ENCODE peak calls at places on chromosomes 6 and 20, in seven cellular contexts. N is testis; H is suprapubic skin; Y is CD8-positive, alpha-beta memory T cell; A is breast epithelium; T is WERI-Rb-1; X is sigmoid colon. Z is an unnamed sample.

GRCh38 chr6:161377116-161377515 is 103.3 kb upstream of the AGPAT4 start:
- DNase-seq in X (no peak), N (no peak), T (no peak), H (no peak), Y (no peak), A (no peak), Z (no peak)

GRCh38 chr20:32681175-32682084 is 7.7 kb upstream of the C20orf203 start:
- DNase-seq in Y (no peak), A (no peak), X (no peak), N (no peak), T (peak), H (no peak), Z (no peak)

GRCh38 chr6:155419161-155419560 is 36.5 kb downstream of the NOX3 start:
- DNase-seq in A (no peak), H (no peak), X (no peak), N (no peak), Y (no peak), T (no peak), Z (no peak)

GRCh38 chr6:12288844-12289654 is 1.1 kb upstream of the EDN1 start:
- DNase-seq in H (no peak), Y (peak), N (peak), T (peak), X (no peak), A (peak), Z (peak)

GRCh38 chr6:164928366-164929154 is 380.8 kb downstream of the C6orf118 start:
- DNase-seq in H (no peak), Y (no peak), N (no peak), T (peak), A (no peak), X (no peak), Z (no peak)

GRCh38 chr6:56889492-56889891 is 65.4 kb upstream of the BEND6 start:
- DNase-seq in A (no peak), T (no peak), H (no peak), N (no peak), Y (no peak), X (no peak), Z (no peak)

GRCh38 chr20:54062812-54063280 is 7.5 kb downstream of the BCAS1 start:
- DNase-seq in A (no peak), N (no peak), X (no peak), H (no peak), T (no peak), Y (no peak), Z (no peak)

GRCh38 chr20:46951840-46952497 is 57.3 kb downstream of the EYA2 start:
- DNase-seq in H (no peak), Y (no peak), X (peak), N (no peak), T (no peak), A (no peak), Z (no peak)

GRCh38 chr6:137291441-137291840 is 72.3 kb upstream of the IFNGR1 start:
- DNase-seq in T (no peak), N (peak), Y (no peak), H (no peak), X (no peak), A (peak), Z (no peak)

GRCh38 chr6:23642849-23643248 is 483.2 kb upstream of the NRSN1 start:
- DNase-seq in A (no peak), N (no peak), X (no peak), H (no peak), Y (no peak), T (no peak), Z (no peak)

GRCh38 chr6:44676246-44676790 is 288.8 kb downstream of the CDC5L start:
- DNase-seq in X (no peak), H (no peak), Y (no peak), T (no peak), A (no peak), N (no peak), Z (no peak)

GRCh38 chr6:96611342-96611964 is 48.5 kb downstream of the FHL5 start:
- DNase-seq in T (peak), Y (no peak), A (no peak), H (no peak), X (no peak), N (no peak), Z (no peak)

GRCh38 chr20:63058696-63059335 is 52.1 kb upstream of the BHLHE23 start:
- DNase-seq in A (no peak), H (peak), X (peak), N (no peak), Y (no peak), T (no peak), Z (peak)

GRCh38 chr6:44780161-44780560 is 392.7 kb downstream of the CDC5L start:
- DNase-seq in A (no peak), X (no peak), N (no peak), H (no peak), Y (no peak), T (peak), Z (no peak)

GRCh38 chr6:22708469-22708868 is 139.1 kb downstream of the HDGFL1 start:
- DNase-seq in X (no peak), A (no peak), H (no peak), Y (no peak), T (no peak), N (no peak), Z (no peak)

GRCh38 chr20:50792708-50793574 is 1.9 kb upstream of the BCAS4 start:
- DNase-seq in A (no peak), T (no peak), X (no peak), Y (no peak), H (no peak), N (peak), Z (no peak)

GRCh38 chr20:50794846-50795634 is at the start of gene BCAS4:
- DNase-seq in H (no peak), N (peak), T (peak), A (peak), X (peak), Y (peak), Z (peak)

GRCh38 chr20:50790651-50791277 is 4.1 kb upstream of the BCAS4 start:
- DNase-seq in Y (peak), A (peak), X (peak), H (peak), T (peak), N (peak), Z (peak)

GRCh38 chr20:50797142-50797541 is 2.3 kb downstream of the BCAS4 start:
- DNase-seq in Y (no peak), X (peak), T (no peak), H (no peak), N (no peak), A (no peak), Z (no peak)

GRCh38 chr20:50794181-50794845 is 548 bp upstream of the BCAS4 start:
- DNase-seq in H (no peak), Y (peak), A (no peak), X (no peak), T (no peak), N (no peak), Z (no peak)
- H3K4me3 ChIP-seq in H (peak), Y (peak), A (no peak), X (peak), T (peak), N (peak), Z (peak)

DNA sequence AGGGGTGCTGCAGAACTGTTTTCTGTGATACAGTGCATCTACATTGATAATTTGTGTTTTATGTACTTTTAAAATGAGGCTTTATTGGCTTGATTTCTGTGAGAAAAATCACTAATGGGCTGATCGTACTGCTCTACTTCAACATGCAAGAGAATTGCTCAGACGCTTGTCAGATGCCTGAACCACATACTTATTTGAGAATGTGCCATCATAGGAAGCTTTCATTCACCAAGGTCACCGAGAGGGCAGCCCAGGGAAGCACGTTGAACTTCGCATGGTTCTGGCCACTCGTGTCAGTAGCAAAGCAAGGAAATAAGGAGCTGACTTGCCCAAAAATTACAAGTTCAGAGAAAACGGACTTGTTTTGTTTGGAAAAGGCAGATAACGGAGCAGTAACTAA is 168.5 kb upstream of the AKAP12 start:
- DNase-seq in H (no peak), N (peak), X (peak), T (no peak), A (no peak), Y (no peak), Z (no peak)
- H3K27ac ChIP-seq in H (peak), N (peak), X (peak), T (no peak), A (peak), Y (no peak), Z (peak)

DNA sequence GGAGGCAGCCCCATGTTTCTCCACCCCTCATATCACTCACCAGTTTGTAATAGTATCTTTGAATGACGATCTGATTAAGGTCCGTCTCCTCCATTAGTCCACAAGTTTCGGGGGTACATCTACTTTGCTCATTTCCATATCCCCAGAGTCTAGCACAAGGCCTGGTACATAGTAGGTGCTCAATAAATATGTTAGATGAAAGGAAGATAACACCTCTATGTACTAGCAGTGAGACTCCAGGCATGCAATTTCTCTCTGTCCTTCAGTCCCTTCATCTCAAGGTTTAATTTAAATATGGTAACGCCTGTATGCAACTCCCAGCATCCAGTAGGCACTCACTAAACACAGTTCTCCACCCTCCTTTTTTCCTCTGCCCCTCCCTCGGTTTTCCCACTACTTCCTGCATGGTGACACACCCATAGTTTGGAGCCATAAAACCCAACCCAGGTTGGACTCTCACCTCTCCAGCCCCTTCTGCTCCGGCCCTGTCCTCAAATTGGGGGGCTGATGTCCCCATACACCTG is 458 bp upstream of the HNF4A start:
- DNase-seq in H (no peak), Y (no peak), X (no peak), N (no peak), T (no peak), A (no peak), Z (no peak)
- H3K4me3 ChIP-seq in H (no peak), Y (no peak), X (no peak), N (no peak), T (no peak), A (no peak), Z (no peak)

DNA sequence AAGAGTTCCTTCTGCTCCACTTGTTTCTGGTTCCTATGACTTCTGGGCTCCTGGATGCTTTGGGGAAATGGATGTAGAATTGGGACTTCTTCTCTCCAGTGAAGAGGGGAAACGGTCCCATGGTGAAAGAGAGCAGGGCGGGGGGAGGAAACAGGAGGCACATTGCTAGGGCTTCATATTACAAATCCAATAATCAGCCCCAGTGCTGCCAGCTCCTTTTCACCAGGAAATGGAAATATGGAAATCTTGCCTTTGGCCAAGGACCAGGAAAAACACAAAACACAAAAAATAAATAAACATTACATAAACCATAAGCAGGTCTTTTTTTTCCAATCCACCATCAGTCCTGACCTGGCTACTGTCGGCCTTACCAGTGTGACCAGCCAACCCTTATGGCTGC is 1.8 kb downstream of the PI3 start:
- DNase-seq in T (no peak), H (no peak), Y (no peak), X (no peak), A (no peak), N (no peak), Z (no peak)
- H3K27ac ChIP-seq in T (no peak), H (no peak), Y (no peak), X (no peak), A (no peak), N (no peak), Z (no peak)

GRCh38 chr20:57259179-57260021 is 7.0 kb downstream of the BMP7 start:
- DNase-seq in A (no peak), N (no peak), H (no peak), T (peak), X (no peak), Y (no peak), Z (no peak)

GRCh38 chr20:57261488-57262243 is 4.8 kb downstream of the BMP7 start:
- DNase-seq in A (no peak), T (no peak), N (no peak), Y (no peak), X (no peak), H (no peak), Z (no peak)

GRCh38 chr20:57262244-57263126 is 4.0 kb downstream of the BMP7 start:
- DNase-seq in H (no peak), T (no peak), N (no peak), Y (no peak), X (no peak), A (no peak), Z (no peak)

GRCh38 chr20:57260959-57261357 is 5.5 kb downstream of the BMP7 start:
- DNase-seq in H (no peak), Y (no peak), X (no peak), A (no peak), N (no peak), T (no peak), Z (no peak)

DNA sequence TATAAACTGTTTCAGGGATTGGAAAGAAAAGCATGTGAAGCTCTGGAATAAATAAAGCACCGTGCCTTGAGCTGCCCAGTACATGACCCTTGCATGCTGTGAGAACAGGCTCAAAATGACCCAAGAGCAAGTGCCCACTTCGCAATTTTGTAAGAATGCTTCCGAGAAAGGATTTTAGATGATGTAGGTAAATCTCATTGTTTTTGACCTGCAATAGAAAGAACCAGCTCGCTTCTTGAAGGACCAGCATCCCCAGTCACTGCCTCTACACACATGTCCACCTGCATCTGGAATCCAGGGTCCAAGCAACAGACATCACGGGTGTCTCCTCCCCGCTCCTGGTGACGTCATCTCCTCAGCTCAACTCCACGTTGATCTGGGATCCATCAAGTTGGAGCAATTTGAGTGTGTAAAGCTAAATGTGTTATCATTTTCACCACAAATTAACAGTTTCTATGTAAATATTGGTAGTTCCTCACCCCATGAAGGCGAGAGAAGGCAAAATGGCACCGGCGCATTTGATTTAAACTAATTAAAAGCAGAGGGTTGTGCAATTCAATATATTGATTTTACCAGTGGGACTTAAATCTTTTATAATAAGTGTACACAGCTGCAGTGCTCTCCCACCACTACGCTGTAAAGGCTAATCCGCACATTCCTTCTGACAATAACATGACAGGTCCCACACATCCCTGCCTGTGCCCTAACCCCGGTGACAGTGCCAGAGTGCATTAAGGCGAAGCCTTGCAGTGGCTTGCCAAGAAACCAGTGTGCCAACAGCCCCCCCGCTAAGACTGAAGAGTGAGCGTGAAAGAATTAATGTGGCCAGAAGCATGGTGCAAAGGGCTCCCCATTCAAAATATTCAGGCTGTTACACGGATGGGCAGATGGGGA is 6.1 kb downstream of the BMP7 start:
- DNase-seq in T (no peak), A (no peak), X (no peak), Y (no peak), N (no peak), H (no peak), Z (no peak)
- H3K4me3 ChIP-seq in T (no peak), A (no peak), X (no peak), Y (no peak), N (no peak), H (no peak), Z (no peak)

DNA sequence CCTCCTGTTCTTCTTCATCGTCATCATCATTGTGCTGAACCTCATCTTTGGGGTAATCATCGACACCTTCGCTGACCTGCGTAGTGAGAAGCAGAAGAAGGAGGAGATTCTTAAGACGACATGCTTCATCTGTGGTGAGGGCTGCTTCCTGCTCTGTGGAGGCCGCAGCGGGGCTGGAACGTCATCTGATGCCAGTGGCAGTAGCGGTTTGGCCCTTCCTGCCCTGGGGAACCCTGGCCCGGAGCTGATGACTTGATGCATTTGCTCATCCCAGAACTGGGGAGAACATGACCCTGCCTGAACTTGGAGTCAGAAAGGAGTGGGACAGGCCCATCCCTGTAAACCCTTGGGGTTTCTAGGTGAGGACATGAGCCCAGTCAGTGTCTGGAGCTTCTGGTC is 18.7 kb downstream of the UQCC2 start:
- DNase-seq in X (no peak), N (peak), A (no peak), T (no peak), Y (peak), H (no peak), Z (no peak)
- H3K27ac ChIP-seq in X (no peak), N (peak), A (peak), T (peak), Y (peak), H (no peak), Z (no peak)

GRCh38 chr6:16711551-16712249 is 49.6 kb downstream of the ATXN1 start:
- DNase-seq in X (no peak), T (no peak), H (no peak), Y (peak), A (no peak), N (no peak), Z (no peak)
- H3K4me3 ChIP-seq in X (no peak), T (no peak), H (peak), Y (peak), A (no peak), N (no peak), Z (no peak)

Z was measured in left lung.